ENCODE peak calls at places on chromosome 6, in ten cellular contexts. S is fibroblast of lung; Z is fibroblast of pulmonary artery; O is lower lobe of right lung; R is stimulated activated CD4-positive, alpha-beta T cell treated with anti-CD3 and anti-CD28 coated beads, Interleukin-1b, Interleukin-23, amount 100 ng/mL, for 1 hour; K is lower leg skin; I is ELF-1; F is stimulated activated CD8-positive, alpha-beta memory T cell treated with anti-CD3 and anti-CD28 coated beads, Interleukin-7, amount 100 ng/mL, for 4 hours; P is HTR-8/SVneo; Q is RWPE2. L is an unnamed sample.

GRCh38 chr6:131039345-131039680 is 23.7 kb downstream of the EPB41L2 start:
- DNase-seq in O (no peak), I (no peak), R (no peak), Z (no peak), Q (no peak), F (no peak), S (no peak), P (no peak), K (no peak), L (no peak)

GRCh38 chr6:44867561-44868334 is 460.4 kb upstream of the RUNX2 start:
- DNase-seq in P (no peak), O (no peak), I (no peak), R (no peak), K (no peak), F (no peak), Z (no peak), Q (no peak), S (no peak), L (no peak)

GRCh38 chr6:15299430-15300131 is 53.7 kb downstream of the JARID2 start:
- DNase-seq in Z (peak), P (peak), Q (no peak), F (peak), O (peak), R (no peak), I (peak), K (peak), S (no peak), L (no peak)

GRCh38 chr6:148059869-148060268 is 282.8 kb upstream of the SASH1 start:
- DNase-seq in F (no peak), S (no peak), I (no peak), O (no peak), P (no peak), R (no peak), Z (no peak), K (no peak), Q (no peak), L (no peak)

GRCh38 chr6:21820442-21820841 is 226.9 kb downstream of the SOX4 start:
- DNase-seq in P (no peak), I (no peak), K (no peak), S (no peak), F (no peak), R (no peak), Z (no peak), O (no peak), Q (no peak), L (no peak)

GRCh38 chr6:25311251-25311910 is 32.2 kb downstream of the CARMIL1 start:
- DNase-seq in I (peak), R (no peak), O (no peak), Z (peak), K (no peak), P (peak), F (no peak), S (peak), Q (no peak), L (no peak)

GRCh38 chr6:139016337-139017213 is 12.0 kb upstream of the ABRACL start:
- DNase-seq in Q (no peak), I (no peak), S (no peak), Z (peak), R (no peak), F (no peak), K (no peak), O (no peak), P (no peak), L (no peak)

GRCh38 chr6:110448846-110449544 is 27.4 kb downstream of the SLC22A16 start:
- DNase-seq in O (no peak), Q (no peak), K (no peak), I (no peak), R (no peak), F (no peak), P (no peak), Z (peak), S (no peak), L (peak)

GRCh38 chr6:170160031-170160627 is 130.7 kb downstream of the DLL1 start:
- DNase-seq in I (no peak), O (peak), F (no peak), S (no peak), P (no peak), Z (no peak), Q (peak), R (no peak), K (no peak), L (no peak)

GRCh38 chr6:41974281-41974825 is 32.7 kb upstream of the CCND3 start:
- DNase-seq in O (no peak), P (no peak), Q (no peak), I (no peak), R (no peak), K (no peak), F (no peak), Z (no peak), S (no peak), L (no peak)

GRCh38 chr6:9896806-9897205 is 518.1 kb downstream of the TFAP2A start:
- DNase-seq in K (no peak), S (no peak), R (no peak), F (no peak), O (no peak), Q (no peak), Z (peak), P (no peak), I (no peak), L (no peak)

GRCh38 chr6:28336284-28337024 is 506 bp upstream of the ZSCAN31 start:
- DNase-seq in O (no peak), F (peak), Z (peak), Q (no peak), K (no peak), S (peak), I (no peak), R (no peak), P (no peak), L (peak)

GRCh38 chr6:145469021-145469420 is 266.3 kb downstream of the EPM2A start:
- DNase-seq in I (no peak), P (no peak), F (no peak), R (no peak), O (no peak), S (no peak), K (no peak), Z (no peak), Q (no peak), L (no peak)

GRCh38 chr6:27706431-27706830 is 205.8 kb downstream of the OR2B2 start:
- DNase-seq in Z (no peak), K (no peak), S (no peak), P (no peak), R (no peak), O (no peak), F (no peak), I (no peak), Q (no peak), L (no peak)

GRCh38 chr6:5068153-5068751 is 16.9 kb upstream of the PPP1R3G start:
- DNase-seq in Q (no peak), F (no peak), S (no peak), K (no peak), Z (no peak), O (no peak), R (no peak), I (peak), P (no peak), L (no peak)

GRCh38 chr6:158232445-158233213 is 64.5 kb downstream of the GTF2H5 start:
- DNase-seq in Q (peak), I (peak), P (peak), O (peak), F (no peak), S (peak), R (no peak), K (peak), Z (peak), L (peak)

GRCh38 chr6:104843196-104843595 is 16.5 kb downstream of the HACE1 start:
- DNase-seq in O (no peak), K (no peak), Z (no peak), Q (no peak), S (no peak), P (no peak), F (no peak), I (no peak), R (no peak), L (no peak)

GRCh38 chr6:26031595-26032386 is 55.4 kb upstream of the HFE start:
- DNase-seq in Z (peak), O (peak), I (peak), S (peak), P (peak), F (peak), Q (peak), K (peak), R (peak), L (peak)

GRCh38 chr6:111631930-111632460 is 26.3 kb upstream of the TRAF3IP2 start:
- DNase-seq in Z (no peak), F (no peak), P (no peak), S (no peak), R (no peak), K (no peak), O (no peak), I (peak), Q (no peak), L (no peak)

GRCh38 chr6:165766457-165766856 is 103.4 kb upstream of the PDE10A start:
- DNase-seq in I (no peak), O (no peak), Z (peak), K (no peak), Q (no peak), R (no peak), S (no peak), F (no peak), P (peak), L (no peak)

GRCh38 chr6:1832844-1833787 is 223.4 kb downstream of the FOXC1 start:
- DNase-seq in Z (peak), R (no peak), P (no peak), Q (no peak), O (peak), I (no peak), F (no peak), S (peak), K (peak), L (no peak)

GRCh38 chr6:157492741-157493140 is 111.8 kb downstream of the ZDHHC14 start:
- DNase-seq in S (no peak), R (no peak), Q (no peak), K (no peak), P (no peak), F (no peak), I (no peak), Z (no peak), O (no peak), L (no peak)

GRCh38 chr6:39362487-39362865 is 40.0 kb upstream of the KCNK16 start:
- DNase-seq in S (peak), I (no peak), P (peak), K (no peak), O (no peak), F (no peak), Q (no peak), Z (peak), R (no peak), L (peak)

GRCh38 chr6:37731888-37732287 is 34.2 kb upstream of the MDGA1 start:
- DNase-seq in I (no peak), R (peak), Z (no peak), Q (no peak), K (no peak), P (no peak), S (no peak), F (peak), O (peak), L (no peak)

GRCh38 chr6:16683524-16684194 is 77.6 kb downstream of the ATXN1 start:
- DNase-seq in P (no peak), F (no peak), Z (peak), S (peak), K (peak), Q (peak), O (no peak), I (no peak), R (no peak), L (no peak)

GRCh38 chr6:107711953-107712522 is 112.1 kb downstream of the SCML4 start:
- DNase-seq in R (no peak), I (no peak), O (no peak), S (no peak), P (no peak), Z (no peak), F (no peak), K (no peak), Q (no peak), L (no peak)

GRCh38 chr6:157681041-157681650 is 141.9 kb upstream of the SNX9 start:
- DNase-seq in O (no peak), Z (peak), K (no peak), Q (no peak), I (no peak), P (no peak), R (no peak), F (no peak), S (no peak), L (no peak)

GRCh38 chr6:44925100-44925739 is 402.9 kb upstream of the RUNX2 start:
- DNase-seq in K (no peak), O (no peak), F (no peak), Q (no peak), R (no peak), P (no peak), S (no peak), Z (peak), I (peak), L (no peak)

GRCh38 chr6:101663099-101663498 is 269.6 kb downstream of the GRIK2 start:
- DNase-seq in R (no peak), Z (no peak), O (no peak), I (no peak), P (no peak), Q (no peak), K (no peak), F (no peak), S (no peak), L (peak)

GRCh38 chr6:40960784-40961430 is 78.1 kb downstream of the UNC5CL start:
- DNase-seq in Z (no peak), R (no peak), K (no peak), I (no peak), S (no peak), F (no peak), Q (no peak), P (no peak), O (no peak), L (no peak)

GRCh38 chr6:127382413-127382812 is 39.0 kb upstream of the ECHDC1 start:
- DNase-seq in P (no peak), O (no peak), K (no peak), Z (no peak), R (no peak), I (no peak), S (no peak), Q (no peak), F (no peak), L (no peak)

GRCh38 chr6:73180718-73181619 is 44.3 kb downstream of the KHDC1L start:
- DNase-seq in F (no peak), R (no peak), O (no peak), I (no peak), Z (peak), Q (no peak), K (no peak), S (peak), P (peak), L (peak)

GRCh38 chr6:127069659-127070279 is 48.7 kb upstream of the RSPO3 start:
- DNase-seq in S (peak), K (no peak), R (no peak), O (no peak), P (no peak), F (no peak), Q (no peak), I (peak), Z (peak), L (peak)

GRCh38 chr6:15872252-15873103 is 209.7 kb upstream of the DTNBP1 start:
- DNase-seq in K (peak), P (no peak), Q (no peak), O (no peak), I (no peak), Z (peak), S (peak), F (no peak), R (no peak), L (no peak)